ENCODE peak calls at places on chromosomes 1 and 21, in ten cellular contexts. One of them, this sample, is unnamed.

GRCh38 chr1:85311818-85312217 is 35.4 kb upstream of the BCL10 start:
- DNase-seq in right lobe of liver: no peak
- DNase-seq in choroid plexus epithelial cell: no peak
- DNase-seq in astrocyte of the spinal cord: no peak
- DNase-seq in breast epithelium: no peak
- DNase-seq in epithelial cell of esophagus: no peak
- DNase-seq in tibial artery: no peak
- DNase-seq in cardiac muscle cell: no peak
- DNase-seq in right cardiac atrium: no peak
- DNase-seq in cardiac fibroblast: no peak
- DNase-seq in this sample: no peak

GRCh38 chr1:100816049-100816448 is 78.6 kb downstream of the EXTL2 start:
- DNase-seq in astrocyte of the spinal cord: no peak
- DNase-seq in cardiac fibroblast: no peak
- DNase-seq in right lobe of liver: no peak
- DNase-seq in tibial artery: no peak
- DNase-seq in epithelial cell of esophagus: no peak
- DNase-seq in cardiac muscle cell: no peak
- DNase-seq in choroid plexus epithelial cell: no peak
- DNase-seq in right cardiac atrium: no peak
- DNase-seq in breast epithelium: no peak
- DNase-seq in this sample: no peak

GRCh38 chr1:74222701-74223100 is 12.5 kb upstream of the TNNI3K start:
- DNase-seq in tibial artery: no peak
- DNase-seq in right lobe of liver: no peak
- DNase-seq in epithelial cell of esophagus: peak
- DNase-seq in astrocyte of the spinal cord: peak
- DNase-seq in breast epithelium: no peak
- DNase-seq in choroid plexus epithelial cell: no peak
- DNase-seq in cardiac fibroblast: no peak
- DNase-seq in cardiac muscle cell: no peak
- DNase-seq in right cardiac atrium: no peak
- DNase-seq in this sample: no peak

GRCh38 chr1:111739984-111740765 is 980 bp upstream of the INKA2 start:
- DNase-seq in breast epithelium: no peak
- DNase-seq in choroid plexus epithelial cell: peak
- DNase-seq in epithelial cell of esophagus: peak
- DNase-seq in right cardiac atrium: peak
- DNase-seq in cardiac muscle cell: peak
- DNase-seq in astrocyte of the spinal cord: peak
- DNase-seq in tibial artery: peak
- DNase-seq in right lobe of liver: peak
- DNase-seq in cardiac fibroblast: peak
- DNase-seq in this sample: peak

GRCh38 chr1:68228833-68229232 is 3.5 kb downstream of the WLS start:
- DNase-seq in cardiac muscle cell: peak
- DNase-seq in right cardiac atrium: no peak
- DNase-seq in choroid plexus epithelial cell: peak
- DNase-seq in breast epithelium: no peak
- DNase-seq in right lobe of liver: no peak
- DNase-seq in tibial artery: no peak
- DNase-seq in astrocyte of the spinal cord: peak
- DNase-seq in cardiac fibroblast: peak
- DNase-seq in epithelial cell of esophagus: no peak
- DNase-seq in this sample: no peak

GRCh38 chr1:1399870-1400575 is 888 bp upstream of the CCNL2 start:
- DNase-seq in tibial artery: no peak
- DNase-seq in choroid plexus epithelial cell: peak
- DNase-seq in cardiac muscle cell: peak
- DNase-seq in astrocyte of the spinal cord: peak
- DNase-seq in cardiac fibroblast: peak
- DNase-seq in breast epithelium: no peak
- DNase-seq in right cardiac atrium: no peak
- DNase-seq in epithelial cell of esophagus: no peak
- DNase-seq in right lobe of liver: no peak
- DNase-seq in this sample: no peak

GRCh38 chr1:224481601-224482000 is 47.0 kb upstream of the WDR26 start:
- DNase-seq in breast epithelium: no peak
- DNase-seq in cardiac muscle cell: no peak
- DNase-seq in right lobe of liver: no peak
- DNase-seq in tibial artery: no peak
- DNase-seq in epithelial cell of esophagus: peak
- DNase-seq in right cardiac atrium: no peak
- DNase-seq in astrocyte of the spinal cord: no peak
- DNase-seq in cardiac fibroblast: no peak
- DNase-seq in choroid plexus epithelial cell: no peak
- DNase-seq in this sample: no peak

GRCh38 chr1:190320952-190321351 is 156.7 kb downstream of the BRINP3 start:
- DNase-seq in cardiac muscle cell: peak
- DNase-seq in epithelial cell of esophagus: peak
- DNase-seq in right cardiac atrium: no peak
- DNase-seq in tibial artery: no peak
- DNase-seq in breast epithelium: no peak
- DNase-seq in astrocyte of the spinal cord: peak
- DNase-seq in cardiac fibroblast: peak
- DNase-seq in choroid plexus epithelial cell: peak
- DNase-seq in right lobe of liver: no peak
- DNase-seq in this sample: peak

GRCh38 chr1:21623411-21623961 is 45.7 kb downstream of the RAP1GAP start:
- DNase-seq in cardiac fibroblast: no peak
- DNase-seq in epithelial cell of esophagus: peak
- DNase-seq in right lobe of liver: peak
- DNase-seq in tibial artery: no peak
- DNase-seq in cardiac muscle cell: no peak
- DNase-seq in choroid plexus epithelial cell: no peak
- DNase-seq in astrocyte of the spinal cord: no peak
- DNase-seq in breast epithelium: peak
- DNase-seq in right cardiac atrium: no peak
- DNase-seq in this sample: no peak

GRCh38 chr1:73948021-73948420 is 250.0 kb downstream of the LRRIQ3 start:
- DNase-seq in epithelial cell of esophagus: no peak
- DNase-seq in cardiac fibroblast: no peak
- DNase-seq in choroid plexus epithelial cell: no peak
- DNase-seq in breast epithelium: no peak
- DNase-seq in right lobe of liver: no peak
- DNase-seq in cardiac muscle cell: no peak
- DNase-seq in right cardiac atrium: no peak
- DNase-seq in tibial artery: no peak
- DNase-seq in astrocyte of the spinal cord: no peak
- DNase-seq in this sample: no peak

GRCh38 chr21:31124005-31124404 is 85.7 kb upstream of the KRTAP19-8 start:
- DNase-seq in astrocyte of the spinal cord: no peak
- DNase-seq in cardiac fibroblast: no peak
- DNase-seq in cardiac muscle cell: no peak
- DNase-seq in tibial artery: peak
- DNase-seq in right lobe of liver: no peak
- DNase-seq in breast epithelium: no peak
- DNase-seq in right cardiac atrium: peak
- DNase-seq in choroid plexus epithelial cell: no peak
- DNase-seq in epithelial cell of esophagus: no peak
- DNase-seq in this sample: no peak

GRCh38 chr1:10374442-10374860 is 24.4 kb upstream of the PGD start:
- DNase-seq in right cardiac atrium: no peak
- DNase-seq in epithelial cell of esophagus: no peak
- DNase-seq in right lobe of liver: no peak
- DNase-seq in astrocyte of the spinal cord: no peak
- DNase-seq in choroid plexus epithelial cell: peak
- DNase-seq in breast epithelium: no peak
- DNase-seq in tibial artery: no peak
- DNase-seq in cardiac muscle cell: peak
- DNase-seq in cardiac fibroblast: peak
- DNase-seq in this sample: no peak

GRCh38 chr1:238951809-238952208 is 434.6 kb upstream of the CHRM3 start:
- DNase-seq in epithelial cell of esophagus: peak
- DNase-seq in right cardiac atrium: no peak
- DNase-seq in cardiac fibroblast: peak
- DNase-seq in tibial artery: no peak
- DNase-seq in astrocyte of the spinal cord: peak
- DNase-seq in breast epithelium: no peak
- DNase-seq in cardiac muscle cell: peak
- DNase-seq in choroid plexus epithelial cell: peak
- DNase-seq in right lobe of liver: no peak
- DNase-seq in this sample: no peak

GRCh38 chr1:209486861-209487260 is 96.7 kb upstream of the CAMK1G start:
- DNase-seq in right cardiac atrium: no peak
- DNase-seq in cardiac muscle cell: peak
- DNase-seq in epithelial cell of esophagus: peak
- DNase-seq in tibial artery: no peak
- DNase-seq in astrocyte of the spinal cord: no peak
- DNase-seq in cardiac fibroblast: no peak
- DNase-seq in breast epithelium: no peak
- DNase-seq in right lobe of liver: no peak
- DNase-seq in choroid plexus epithelial cell: peak
- DNase-seq in this sample: no peak

GRCh38 chr21:34722684-34723300 is 54.0 kb downstream of the CLIC6 start:
- DNase-seq in breast epithelium: no peak
- DNase-seq in right lobe of liver: no peak
- DNase-seq in cardiac muscle cell: no peak
- DNase-seq in right cardiac atrium: no peak
- DNase-seq in astrocyte of the spinal cord: no peak
- DNase-seq in tibial artery: no peak
- DNase-seq in cardiac fibroblast: no peak
- DNase-seq in choroid plexus epithelial cell: no peak
- DNase-seq in epithelial cell of esophagus: no peak
- DNase-seq in this sample: no peak

GRCh38 chr1:42931108-42931539 is 27.5 kb downstream of the SLC2A1 start:
- DNase-seq in astrocyte of the spinal cord: no peak
- DNase-seq in choroid plexus epithelial cell: peak
- DNase-seq in tibial artery: no peak
- DNase-seq in epithelial cell of esophagus: peak
- DNase-seq in right cardiac atrium: no peak
- DNase-seq in breast epithelium: peak
- DNase-seq in cardiac fibroblast: peak
- DNase-seq in cardiac muscle cell: peak
- DNase-seq in right lobe of liver: no peak
- DNase-seq in this sample: peak

GRCh38 chr1:232805269-232806070 is at the start of gene MAP10:
- DNase-seq in right lobe of liver: peak
- DNase-seq in cardiac fibroblast: peak
- DNase-seq in tibial artery: peak
- DNase-seq in right cardiac atrium: peak
- DNase-seq in choroid plexus epithelial cell: peak
- DNase-seq in cardiac muscle cell: peak
- DNase-seq in astrocyte of the spinal cord: peak
- DNase-seq in breast epithelium: peak
- DNase-seq in epithelial cell of esophagus: peak
- DNase-seq in this sample: peak

GRCh38 chr1:232810856-232811255 is 5.6 kb downstream of the MAP10 start:
- DNase-seq in epithelial cell of esophagus: no peak
- DNase-seq in choroid plexus epithelial cell: no peak
- DNase-seq in right cardiac atrium: no peak
- DNase-seq in cardiac fibroblast: peak
- DNase-seq in cardiac muscle cell: peak
- DNase-seq in astrocyte of the spinal cord: no peak
- DNase-seq in breast epithelium: no peak
- DNase-seq in tibial artery: no peak
- DNase-seq in right lobe of liver: no peak
- DNase-seq in this sample: no peak

GRCh38 chr1:232806071-232806510 is 875 bp downstream of the MAP10 start:
- DNase-seq in right lobe of liver: no peak
- DNase-seq in choroid plexus epithelial cell: no peak
- DNase-seq in epithelial cell of esophagus: no peak
- DNase-seq in cardiac fibroblast: peak
- DNase-seq in tibial artery: no peak
- DNase-seq in cardiac muscle cell: no peak
- DNase-seq in astrocyte of the spinal cord: no peak
- DNase-seq in breast epithelium: no peak
- DNase-seq in right cardiac atrium: no peak
- DNase-seq in this sample: no peak
- H3K4me3 ChIP-seq in right lobe of liver: peak
- H3K4me3 ChIP-seq in choroid plexus epithelial cell: peak
- H3K4me3 ChIP-seq in epithelial cell of esophagus: peak
- H3K4me3 ChIP-seq in cardiac fibroblast: peak
- H3K4me3 ChIP-seq in tibial artery: peak
- H3K4me3 ChIP-seq in cardiac muscle cell: peak
- H3K4me3 ChIP-seq in astrocyte of the spinal cord: peak
- H3K4me3 ChIP-seq in breast epithelium: peak
- H3K4me3 ChIP-seq in right cardiac atrium: peak
- H3K4me3 ChIP-seq in this sample: peak

GRCh38 chr1:149936076-149936991 is at the start of gene MTMR11:
- DNase-seq in tibial artery: peak
- DNase-seq in cardiac fibroblast: peak
- DNase-seq in right lobe of liver: no peak
- DNase-seq in breast epithelium: no peak
- DNase-seq in epithelial cell of esophagus: peak
- DNase-seq in right cardiac atrium: no peak
- DNase-seq in astrocyte of the spinal cord: peak
- DNase-seq in cardiac muscle cell: peak
- DNase-seq in choroid plexus epithelial cell: peak
- DNase-seq in this sample: no peak
- H3K4me3 ChIP-seq in tibial artery: peak
- H3K4me3 ChIP-seq in cardiac fibroblast: peak
- H3K4me3 ChIP-seq in right lobe of liver: peak
- H3K4me3 ChIP-seq in breast epithelium: peak
- H3K4me3 ChIP-seq in epithelial cell of esophagus: peak
- H3K4me3 ChIP-seq in right cardiac atrium: peak
- H3K4me3 ChIP-seq in astrocyte of the spinal cord: peak
- H3K4me3 ChIP-seq in cardiac muscle cell: peak
- H3K4me3 ChIP-seq in choroid plexus epithelial cell: peak
- H3K4me3 ChIP-seq in this sample: no peak

DNA sequence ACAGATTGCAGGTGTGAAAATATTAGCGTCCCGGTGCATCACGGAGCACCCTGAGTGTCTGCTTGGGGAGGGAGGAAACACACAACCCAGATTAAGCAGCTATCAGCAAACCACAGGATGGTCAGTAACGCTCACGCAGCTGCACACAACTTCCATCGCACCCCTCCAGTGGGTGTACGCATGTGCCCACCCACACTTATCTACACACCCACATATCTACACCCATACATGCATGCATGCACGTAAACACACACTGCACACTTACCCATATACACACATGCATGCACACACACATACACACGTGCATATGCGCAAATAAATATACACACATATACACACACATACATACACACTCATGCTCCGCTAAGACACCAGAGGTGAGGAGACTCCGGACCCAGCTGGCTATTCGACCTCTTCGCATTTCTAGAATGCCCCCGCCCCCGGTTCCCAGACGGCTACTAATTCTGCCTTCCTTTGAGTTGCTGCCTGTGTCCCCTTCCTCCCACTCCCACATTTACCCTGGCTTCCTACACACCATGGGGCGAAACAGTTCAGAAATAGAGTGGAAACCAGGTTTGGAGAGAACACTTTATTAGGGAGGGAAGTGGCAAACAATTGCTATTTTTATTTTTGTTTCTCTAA is 26.2 kb downstream of the ITPKB start:
- DNase-seq in right lobe of liver: no peak
- DNase-seq in choroid plexus epithelial cell: no peak
- DNase-seq in breast epithelium: no peak
- DNase-seq in right cardiac atrium: no peak
- DNase-seq in cardiac muscle cell: no peak
- DNase-seq in cardiac fibroblast: no peak
- DNase-seq in tibial artery: no peak
- DNase-seq in epithelial cell of esophagus: no peak
- DNase-seq in astrocyte of the spinal cord: no peak
- DNase-seq in this sample: no peak
- H3K4me3 ChIP-seq in right lobe of liver: no peak
- H3K4me3 ChIP-seq in choroid plexus epithelial cell: no peak
- H3K4me3 ChIP-seq in breast epithelium: no peak
- H3K4me3 ChIP-seq in right cardiac atrium: no peak
- H3K4me3 ChIP-seq in cardiac muscle cell: no peak
- H3K4me3 ChIP-seq in cardiac fibroblast: no peak
- H3K4me3 ChIP-seq in tibial artery: no peak
- H3K4me3 ChIP-seq in epithelial cell of esophagus: no peak
- H3K4me3 ChIP-seq in astrocyte of the spinal cord: no peak
- H3K4me3 ChIP-seq in this sample: no peak

GRCh38 chr1:170663011-170663410 is 920 bp upstream of the PRRX1 start:
- DNase-seq in right lobe of liver: no peak
- DNase-seq in right cardiac atrium: no peak
- DNase-seq in tibial artery: no peak
- DNase-seq in cardiac fibroblast: peak
- DNase-seq in cardiac muscle cell: peak
- DNase-seq in astrocyte of the spinal cord: peak
- DNase-seq in breast epithelium: no peak
- DNase-seq in choroid plexus epithelial cell: no peak
- DNase-seq in epithelial cell of esophagus: no peak
- DNase-seq in this sample: no peak
- H3K4me3 ChIP-seq in right lobe of liver: no peak
- H3K4me3 ChIP-seq in right cardiac atrium: peak
- H3K4me3 ChIP-seq in tibial artery: peak
- H3K4me3 ChIP-seq in cardiac fibroblast: peak
- H3K4me3 ChIP-seq in cardiac muscle cell: no peak
- H3K4me3 ChIP-seq in astrocyte of the spinal cord: peak
- H3K4me3 ChIP-seq in breast epithelium: peak
- H3K4me3 ChIP-seq in choroid plexus epithelial cell: peak
- H3K4me3 ChIP-seq in epithelial cell of esophagus: no peak
- H3K4me3 ChIP-seq in this sample: peak

This sample was measured in MG63.